ENCODE peak calls at places on chromosomes 7 and 10, in five cellular contexts. S, B, U, G and Y are unnamed samples.

GRCh38 chr7:39911167-39911566 is 38.9 kb upstream of the CDK13 start:
- DNase-seq in S (no peak), B (no peak), U (no peak), G (no peak), Y (no peak)

GRCh38 chr7:90530263-90530662 is 60.8 kb downstream of the PTTG1IP2 start:
- DNase-seq in S (no peak), B (peak), U (no peak), G (no peak), Y (no peak)

GRCh38 chr7:14507617-14508016 is 394.9 kb downstream of the DGKB start:
- DNase-seq in S (no peak), B (peak), U (no peak), G (no peak), Y (no peak)

GRCh38 chr7:82288769-82289535 is 154.6 kb downstream of the CACNA2D1 start:
- DNase-seq in S (no peak), B (peak), U (no peak), G (no peak), Y (no peak)

GRCh38 chr7:378551-379455 is 88.8 kb downstream of the FOXL3 start:
- DNase-seq in S (peak), B (no peak), U (no peak), G (peak), Y (no peak)

GRCh38 chr7:18425873-18426520 is 69.6 kb upstream of the HDAC9 start:
- DNase-seq in S (no peak), B (no peak), U (no peak), G (no peak), Y (no peak)

GRCh38 chr10:119541046-119541445 is 1.5 kb downstream of the RGS10 start:
- DNase-seq in S (no peak), B (no peak), U (no peak), G (no peak), Y (no peak)

GRCh38 chr7:106326594-106327537 is 42.1 kb upstream of the NAMPT start:
- DNase-seq in S (no peak), B (no peak), U (no peak), G (no peak), Y (no peak)